ENCODE peak calls at places on chromosome 1, in five cellular contexts. One of them, this sample, is unnamed.

GRCh38 chr1:24929876-24930702 is at the start of gene RUNX3:
- DNase-seq in nucleus accumbens: no peak
- DNase-seq in KG1: peak
- DNase-seq in activated T-helper 1 cell treated with anti-CD3 and anti-CD28 coated beads, Interleukin-12 subunit alpha, Interleukin-12 subunit beta, Interleukin-2, Interleukin-4 antibody, amounts not matched to agents 30 ng/mL and 10 ng/mL and 1 ng/mL, durations not matched to agents 14 hours and 24 hours and 36 hours: peak
- DNase-seq in G401: no peak
- DNase-seq in this sample: no peak

GRCh38 chr1:169509354-169509753 is 23.6 kb upstream of the SLC19A2 start:
- DNase-seq in nucleus accumbens: no peak
- DNase-seq in KG1: no peak
- DNase-seq in activated T-helper 1 cell treated with anti-CD3 and anti-CD28 coated beads, Interleukin-12 subunit alpha, Interleukin-12 subunit beta, Interleukin-2, Interleukin-4 antibody, amounts not matched to agents 30 ng/mL and 10 ng/mL and 1 ng/mL, durations not matched to agents 14 hours and 24 hours and 36 hours: no peak
- DNase-seq in G401: no peak
- DNase-seq in this sample: no peak

GRCh38 chr1:207959141-207959825 is 48.4 kb upstream of the CD34 start:
- DNase-seq in nucleus accumbens: peak
- DNase-seq in KG1: no peak
- DNase-seq in activated T-helper 1 cell treated with anti-CD3 and anti-CD28 coated beads, Interleukin-12 subunit alpha, Interleukin-12 subunit beta, Interleukin-2, Interleukin-4 antibody, amounts not matched to agents 30 ng/mL and 10 ng/mL and 1 ng/mL, durations not matched to agents 14 hours and 24 hours and 36 hours: no peak
- DNase-seq in G401: peak
- DNase-seq in this sample: peak

GRCh38 chr1:221734187-221734586 is 7.7 kb downstream of the DUSP10 start:
- DNase-seq in nucleus accumbens: no peak
- DNase-seq in KG1: no peak
- DNase-seq in activated T-helper 1 cell treated with anti-CD3 and anti-CD28 coated beads, Interleukin-12 subunit alpha, Interleukin-12 subunit beta, Interleukin-2, Interleukin-4 antibody, amounts not matched to agents 30 ng/mL and 10 ng/mL and 1 ng/mL, durations not matched to agents 14 hours and 24 hours and 36 hours: no peak
- DNase-seq in G401: no peak
- DNase-seq in this sample: no peak

GRCh38 chr1:203408485-203409229 is 57.7 kb upstream of the FMOD start:
- DNase-seq in nucleus accumbens: peak
- DNase-seq in KG1: no peak
- DNase-seq in activated T-helper 1 cell treated with anti-CD3 and anti-CD28 coated beads, Interleukin-12 subunit alpha, Interleukin-12 subunit beta, Interleukin-2, Interleukin-4 antibody, amounts not matched to agents 30 ng/mL and 10 ng/mL and 1 ng/mL, durations not matched to agents 14 hours and 24 hours and 36 hours: no peak
- DNase-seq in G401: peak
- DNase-seq in this sample: peak

GRCh38 chr1:17839641-17840196 is 84.6 kb downstream of the ACTL8 start:
- DNase-seq in nucleus accumbens: no peak
- DNase-seq in KG1: no peak
- DNase-seq in activated T-helper 1 cell treated with anti-CD3 and anti-CD28 coated beads, Interleukin-12 subunit alpha, Interleukin-12 subunit beta, Interleukin-2, Interleukin-4 antibody, amounts not matched to agents 30 ng/mL and 10 ng/mL and 1 ng/mL, durations not matched to agents 14 hours and 24 hours and 36 hours: no peak
- DNase-seq in G401: peak
- DNase-seq in this sample: no peak

GRCh38 chr1:3462356-3463012 is 8.0 kb downstream of the ARHGEF16 start:
- DNase-seq in nucleus accumbens: no peak
- DNase-seq in KG1: no peak
- DNase-seq in activated T-helper 1 cell treated with anti-CD3 and anti-CD28 coated beads, Interleukin-12 subunit alpha, Interleukin-12 subunit beta, Interleukin-2, Interleukin-4 antibody, amounts not matched to agents 30 ng/mL and 10 ng/mL and 1 ng/mL, durations not matched to agents 14 hours and 24 hours and 36 hours: no peak
- DNase-seq in G401: no peak
- DNase-seq in this sample: no peak

GRCh38 chr1:150235436-150235851 is 468 bp downstream of the ANP32E start:
- DNase-seq in nucleus accumbens: no peak
- DNase-seq in KG1: peak
- DNase-seq in activated T-helper 1 cell treated with anti-CD3 and anti-CD28 coated beads, Interleukin-12 subunit alpha, Interleukin-12 subunit beta, Interleukin-2, Interleukin-4 antibody, amounts not matched to agents 30 ng/mL and 10 ng/mL and 1 ng/mL, durations not matched to agents 14 hours and 24 hours and 36 hours: no peak
- DNase-seq in G401: peak
- DNase-seq in this sample: no peak

GRCh38 chr1:12012560-12013316 is 6.6 kb upstream of the MIIP start:
- DNase-seq in nucleus accumbens: no peak
- DNase-seq in KG1: no peak
- DNase-seq in activated T-helper 1 cell treated with anti-CD3 and anti-CD28 coated beads, Interleukin-12 subunit alpha, Interleukin-12 subunit beta, Interleukin-2, Interleukin-4 antibody, amounts not matched to agents 30 ng/mL and 10 ng/mL and 1 ng/mL, durations not matched to agents 14 hours and 24 hours and 36 hours: no peak
- DNase-seq in G401: peak
- DNase-seq in this sample: no peak

GRCh38 chr1:159000070-159000409 is 9.7 kb upstream of the IFI16 start:
- DNase-seq in nucleus accumbens: no peak
- DNase-seq in KG1: no peak
- DNase-seq in activated T-helper 1 cell treated with anti-CD3 and anti-CD28 coated beads, Interleukin-12 subunit alpha, Interleukin-12 subunit beta, Interleukin-2, Interleukin-4 antibody, amounts not matched to agents 30 ng/mL and 10 ng/mL and 1 ng/mL, durations not matched to agents 14 hours and 24 hours and 36 hours: no peak
- DNase-seq in G401: no peak
- DNase-seq in this sample: no peak

GRCh38 chr1:37682334-37682987 is 9.9 kb upstream of the CDCA8 start:
- DNase-seq in nucleus accumbens: peak
- DNase-seq in KG1: peak
- DNase-seq in activated T-helper 1 cell treated with anti-CD3 and anti-CD28 coated beads, Interleukin-12 subunit alpha, Interleukin-12 subunit beta, Interleukin-2, Interleukin-4 antibody, amounts not matched to agents 30 ng/mL and 10 ng/mL and 1 ng/mL, durations not matched to agents 14 hours and 24 hours and 36 hours: peak
- DNase-seq in G401: peak
- DNase-seq in this sample: peak

GRCh38 chr1:182080955-182081582 is 19.6 kb upstream of the ZNF648 start:
- DNase-seq in nucleus accumbens: no peak
- DNase-seq in KG1: peak
- DNase-seq in activated T-helper 1 cell treated with anti-CD3 and anti-CD28 coated beads, Interleukin-12 subunit alpha, Interleukin-12 subunit beta, Interleukin-2, Interleukin-4 antibody, amounts not matched to agents 30 ng/mL and 10 ng/mL and 1 ng/mL, durations not matched to agents 14 hours and 24 hours and 36 hours: peak
- DNase-seq in G401: peak
- DNase-seq in this sample: peak

GRCh38 chr1:155134858-155135415 is 715 bp upstream of the SLC50A1 start:
- DNase-seq in nucleus accumbens: peak
- DNase-seq in KG1: no peak
- DNase-seq in activated T-helper 1 cell treated with anti-CD3 and anti-CD28 coated beads, Interleukin-12 subunit alpha, Interleukin-12 subunit beta, Interleukin-2, Interleukin-4 antibody, amounts not matched to agents 30 ng/mL and 10 ng/mL and 1 ng/mL, durations not matched to agents 14 hours and 24 hours and 36 hours: peak
- DNase-seq in G401: peak
- DNase-seq in this sample: peak

GRCh38 chr1:200107004-200107470 is 79.5 kb downstream of the NR5A2 start:
- DNase-seq in nucleus accumbens: no peak
- DNase-seq in KG1: no peak
- DNase-seq in activated T-helper 1 cell treated with anti-CD3 and anti-CD28 coated beads, Interleukin-12 subunit alpha, Interleukin-12 subunit beta, Interleukin-2, Interleukin-4 antibody, amounts not matched to agents 30 ng/mL and 10 ng/mL and 1 ng/mL, durations not matched to agents 14 hours and 24 hours and 36 hours: no peak
- DNase-seq in G401: no peak
- DNase-seq in this sample: no peak

GRCh38 chr1:91502138-91502881 is 1.7 kb downstream of the CDC7 start:
- DNase-seq in nucleus accumbens: no peak
- DNase-seq in KG1: no peak
- DNase-seq in activated T-helper 1 cell treated with anti-CD3 and anti-CD28 coated beads, Interleukin-12 subunit alpha, Interleukin-12 subunit beta, Interleukin-2, Interleukin-4 antibody, amounts not matched to agents 30 ng/mL and 10 ng/mL and 1 ng/mL, durations not matched to agents 14 hours and 24 hours and 36 hours: no peak
- DNase-seq in G401: no peak
- DNase-seq in this sample: no peak

GRCh38 chr1:62386351-62387121 is 50.3 kb upstream of the USP1 start:
- DNase-seq in nucleus accumbens: no peak
- DNase-seq in KG1: no peak
- DNase-seq in activated T-helper 1 cell treated with anti-CD3 and anti-CD28 coated beads, Interleukin-12 subunit alpha, Interleukin-12 subunit beta, Interleukin-2, Interleukin-4 antibody, amounts not matched to agents 30 ng/mL and 10 ng/mL and 1 ng/mL, durations not matched to agents 14 hours and 24 hours and 36 hours: no peak
- DNase-seq in G401: no peak
- DNase-seq in this sample: no peak

GRCh38 chr1:197200468-197200899 is 54.0 kb upstream of the ASPM start:
- DNase-seq in nucleus accumbens: no peak
- DNase-seq in KG1: no peak
- DNase-seq in activated T-helper 1 cell treated with anti-CD3 and anti-CD28 coated beads, Interleukin-12 subunit alpha, Interleukin-12 subunit beta, Interleukin-2, Interleukin-4 antibody, amounts not matched to agents 30 ng/mL and 10 ng/mL and 1 ng/mL, durations not matched to agents 14 hours and 24 hours and 36 hours: no peak
- DNase-seq in G401: peak
- DNase-seq in this sample: peak

GRCh38 chr1:170520601-170521000 is 11.4 kb upstream of the GORAB start:
- DNase-seq in nucleus accumbens: no peak
- DNase-seq in KG1: no peak
- DNase-seq in activated T-helper 1 cell treated with anti-CD3 and anti-CD28 coated beads, Interleukin-12 subunit alpha, Interleukin-12 subunit beta, Interleukin-2, Interleukin-4 antibody, amounts not matched to agents 30 ng/mL and 10 ng/mL and 1 ng/mL, durations not matched to agents 14 hours and 24 hours and 36 hours: no peak
- DNase-seq in G401: no peak
- DNase-seq in this sample: no peak

GRCh38 chr1:211676106-211676583 is 724 bp upstream of the NEK2 start:
- DNase-seq in nucleus accumbens: no peak
- DNase-seq in KG1: no peak
- DNase-seq in activated T-helper 1 cell treated with anti-CD3 and anti-CD28 coated beads, Interleukin-12 subunit alpha, Interleukin-12 subunit beta, Interleukin-2, Interleukin-4 antibody, amounts not matched to agents 30 ng/mL and 10 ng/mL and 1 ng/mL, durations not matched to agents 14 hours and 24 hours and 36 hours: no peak
- DNase-seq in G401: no peak
- DNase-seq in this sample: no peak

GRCh38 chr1:215501496-215501895 is 65.6 kb upstream of the KCTD3 start:
- DNase-seq in nucleus accumbens: no peak
- DNase-seq in KG1: no peak
- DNase-seq in activated T-helper 1 cell treated with anti-CD3 and anti-CD28 coated beads, Interleukin-12 subunit alpha, Interleukin-12 subunit beta, Interleukin-2, Interleukin-4 antibody, amounts not matched to agents 30 ng/mL and 10 ng/mL and 1 ng/mL, durations not matched to agents 14 hours and 24 hours and 36 hours: no peak
- DNase-seq in G401: no peak
- DNase-seq in this sample: no peak

GRCh38 chr1:88877382-88877825 is 14.0 kb downstream of the GTF2B start:
- DNase-seq in nucleus accumbens: no peak
- DNase-seq in KG1: no peak
- DNase-seq in activated T-helper 1 cell treated with anti-CD3 and anti-CD28 coated beads, Interleukin-12 subunit alpha, Interleukin-12 subunit beta, Interleukin-2, Interleukin-4 antibody, amounts not matched to agents 30 ng/mL and 10 ng/mL and 1 ng/mL, durations not matched to agents 14 hours and 24 hours and 36 hours: no peak
- DNase-seq in G401: peak
- DNase-seq in this sample: peak

GRCh38 chr1:6467744-6468688 is 2.0 kb upstream of the TNFRSF25 start:
- DNase-seq in nucleus accumbens: no peak
- DNase-seq in KG1: no peak
- DNase-seq in activated T-helper 1 cell treated with anti-CD3 and anti-CD28 coated beads, Interleukin-12 subunit alpha, Interleukin-12 subunit beta, Interleukin-2, Interleukin-4 antibody, amounts not matched to agents 30 ng/mL and 10 ng/mL and 1 ng/mL, durations not matched to agents 14 hours and 24 hours and 36 hours: no peak
- DNase-seq in G401: no peak
- DNase-seq in this sample: no peak

GRCh38 chr1:93631626-93632365 is 49.8 kb downstream of the BCAR3 start:
- DNase-seq in nucleus accumbens: no peak
- DNase-seq in KG1: no peak
- DNase-seq in activated T-helper 1 cell treated with anti-CD3 and anti-CD28 coated beads, Interleukin-12 subunit alpha, Interleukin-12 subunit beta, Interleukin-2, Interleukin-4 antibody, amounts not matched to agents 30 ng/mL and 10 ng/mL and 1 ng/mL, durations not matched to agents 14 hours and 24 hours and 36 hours: no peak
- DNase-seq in G401: no peak
- DNase-seq in this sample: no peak

GRCh38 chr1:44417351-44418021 is 12.4 kb downstream of the RNF220 start:
- DNase-seq in nucleus accumbens: peak
- DNase-seq in KG1: peak
- DNase-seq in activated T-helper 1 cell treated with anti-CD3 and anti-CD28 coated beads, Interleukin-12 subunit alpha, Interleukin-12 subunit beta, Interleukin-2, Interleukin-4 antibody, amounts not matched to agents 30 ng/mL and 10 ng/mL and 1 ng/mL, durations not matched to agents 14 hours and 24 hours and 36 hours: no peak
- DNase-seq in G401: peak
- DNase-seq in this sample: peak

GRCh38 chr1:177432897-177433296 is 262.1 kb downstream of the BRINP2 start:
- DNase-seq in nucleus accumbens: no peak
- DNase-seq in KG1: no peak
- DNase-seq in activated T-helper 1 cell treated with anti-CD3 and anti-CD28 coated beads, Interleukin-12 subunit alpha, Interleukin-12 subunit beta, Interleukin-2, Interleukin-4 antibody, amounts not matched to agents 30 ng/mL and 10 ng/mL and 1 ng/mL, durations not matched to agents 14 hours and 24 hours and 36 hours: no peak
- DNase-seq in G401: no peak
- DNase-seq in this sample: no peak

GRCh38 chr1:237018896-237019295 is 14.7 kb upstream of the MT1HL1 start:
- DNase-seq in nucleus accumbens: no peak
- DNase-seq in KG1: no peak
- DNase-seq in activated T-helper 1 cell treated with anti-CD3 and anti-CD28 coated beads, Interleukin-12 subunit alpha, Interleukin-12 subunit beta, Interleukin-2, Interleukin-4 antibody, amounts not matched to agents 30 ng/mL and 10 ng/mL and 1 ng/mL, durations not matched to agents 14 hours and 24 hours and 36 hours: no peak
- DNase-seq in G401: no peak
- DNase-seq in this sample: no peak

GRCh38 chr1:54310439-54311328 is 95.5 kb downstream of the SSBP3 start:
- DNase-seq in nucleus accumbens: no peak
- DNase-seq in KG1: no peak
- DNase-seq in activated T-helper 1 cell treated with anti-CD3 and anti-CD28 coated beads, Interleukin-12 subunit alpha, Interleukin-12 subunit beta, Interleukin-2, Interleukin-4 antibody, amounts not matched to agents 30 ng/mL and 10 ng/mL and 1 ng/mL, durations not matched to agents 14 hours and 24 hours and 36 hours: no peak
- DNase-seq in G401: no peak
- DNase-seq in this sample: no peak

GRCh38 chr1:201724760-201725105 is 104.2 kb upstream of the IPO9 start:
- DNase-seq in nucleus accumbens: no peak
- DNase-seq in KG1: no peak
- DNase-seq in activated T-helper 1 cell treated with anti-CD3 and anti-CD28 coated beads, Interleukin-12 subunit alpha, Interleukin-12 subunit beta, Interleukin-2, Interleukin-4 antibody, amounts not matched to agents 30 ng/mL and 10 ng/mL and 1 ng/mL, durations not matched to agents 14 hours and 24 hours and 36 hours: no peak
- DNase-seq in G401: no peak
- DNase-seq in this sample: no peak

GRCh38 chr1:184890539-184890973 is 83.8 kb downstream of the NIBAN1 start:
- DNase-seq in nucleus accumbens: no peak
- DNase-seq in KG1: no peak
- DNase-seq in activated T-helper 1 cell treated with anti-CD3 and anti-CD28 coated beads, Interleukin-12 subunit alpha, Interleukin-12 subunit beta, Interleukin-2, Interleukin-4 antibody, amounts not matched to agents 30 ng/mL and 10 ng/mL and 1 ng/mL, durations not matched to agents 14 hours and 24 hours and 36 hours: no peak
- DNase-seq in G401: peak
- DNase-seq in this sample: no peak

GRCh38 chr1:31155216-31155806 is 84.4 kb downstream of the NKAIN1 start:
- DNase-seq in nucleus accumbens: peak
- DNase-seq in KG1: no peak
- DNase-seq in activated T-helper 1 cell treated with anti-CD3 and anti-CD28 coated beads, Interleukin-12 subunit alpha, Interleukin-12 subunit beta, Interleukin-2, Interleukin-4 antibody, amounts not matched to agents 30 ng/mL and 10 ng/mL and 1 ng/mL, durations not matched to agents 14 hours and 24 hours and 36 hours: peak
- DNase-seq in G401: peak
- DNase-seq in this sample: no peak

GRCh38 chr1:7539772-7540175 is 231.3 kb upstream of the VAMP3 start:
- DNase-seq in nucleus accumbens: no peak
- DNase-seq in KG1: no peak
- DNase-seq in activated T-helper 1 cell treated with anti-CD3 and anti-CD28 coated beads, Interleukin-12 subunit alpha, Interleukin-12 subunit beta, Interleukin-2, Interleukin-4 antibody, amounts not matched to agents 30 ng/mL and 10 ng/mL and 1 ng/mL, durations not matched to agents 14 hours and 24 hours and 36 hours: no peak
- DNase-seq in G401: peak
- DNase-seq in this sample: no peak

GRCh38 chr1:1264868-1265272 is 8.8 kb downstream of the UBE2J2 start:
- DNase-seq in nucleus accumbens: no peak
- DNase-seq in KG1: no peak
- DNase-seq in activated T-helper 1 cell treated with anti-CD3 and anti-CD28 coated beads, Interleukin-12 subunit alpha, Interleukin-12 subunit beta, Interleukin-2, Interleukin-4 antibody, amounts not matched to agents 30 ng/mL and 10 ng/mL and 1 ng/mL, durations not matched to agents 14 hours and 24 hours and 36 hours: no peak
- DNase-seq in G401: no peak
- DNase-seq in this sample: no peak

This sample was measured in globus pallidus.